ENCODE peak calls at places on chromosomes 12 and 14, in nine cellular contexts. M is pancreas; T is transverse colon; X is activated T-cell treated with anti-CD3 and anti-CD28 coated beads, Interleukin-2, amount 50 U/mL, for 24 hours; B is AG04450; Z is uterus; I is amniotic epithelial cell; L is nucleus accumbens; K is cardiac septum. V is an unnamed sample.

GRCh38 chr12:116077431-116077830 is 200.1 kb downstream of the MED13L start:
- DNase-seq in M (no peak), T (no peak), X (no peak), B (no peak), Z (no peak), I (no peak), L (no peak), K (no peak), V (no peak)

GRCh38 chr14:54715244-54715643 is 148.3 kb downstream of the SAMD4A start:
- DNase-seq in M (no peak), T (no peak), X (no peak), B (no peak), Z (no peak), I (peak), L (no peak), K (no peak), V (no peak)

GRCh38 chr12:45010051-45010450 is 40.8 kb downstream of the DBX2 start:
- DNase-seq in M (no peak), T (no peak), X (no peak), B (no peak), Z (no peak), I (no peak), L (no peak), K (no peak), V (no peak)

GRCh38 chr14:78713716-78714115 is 543.5 kb downstream of the NRXN3 start:
- DNase-seq in M (no peak), T (no peak), X (no peak), B (no peak), Z (no peak), I (no peak), L (no peak), K (no peak), V (no peak)

GRCh38 chr14:68592948-68593347 is 199.9 kb downstream of the ZFP36L1 start:
- DNase-seq in M (no peak), T (no peak), X (peak), B (no peak), Z (no peak), I (no peak), L (no peak), K (no peak), V (no peak)

GRCh38 chr12:112645586-112645985 is 146.0 kb upstream of the RPH3A start:
- DNase-seq in M (no peak), T (no peak), X (no peak), B (no peak), Z (no peak), I (no peak), L (peak), K (no peak), V (no peak)

GRCh38 chr14:48973136-48973535 is 613.0 kb downstream of the RPS29 start:
- DNase-seq in M (no peak), T (no peak), X (no peak), B (no peak), Z (no peak), I (peak), L (no peak), K (no peak), V (no peak)

GRCh38 chr14:105311838-105312237 is 2.7 kb upstream of the PACS2 start:
- DNase-seq in M (no peak), T (no peak), X (no peak), B (no peak), Z (no peak), I (peak), L (no peak), K (no peak), V (no peak)

GRCh38 chr14:76882646-76883045 is 56.4 kb downstream of the LRRC74A start:
- DNase-seq in M (no peak), T (no peak), X (no peak), B (no peak), Z (no peak), I (no peak), L (no peak), K (no peak), V (no peak)

GRCh38 chr14:70754989-70755388 is 54.3 kb downstream of the MAP3K9 start:
- DNase-seq in M (peak), T (no peak), X (no peak), B (no peak), Z (no peak), I (peak), L (no peak), K (no peak), V (no peak)

GRCh38 chr12:22670762-22671161 is 45.8 kb downstream of the ETNK1 start:
- DNase-seq in M (no peak), T (no peak), X (no peak), B (no peak), Z (no peak), I (peak), L (no peak), K (no peak), V (no peak)

GRCh38 chr12:77087427-77087826 is 22.1 kb upstream of the E2F7 start:
- DNase-seq in M (no peak), T (no peak), X (no peak), B (peak), Z (no peak), I (peak), L (no peak), K (no peak), V (no peak)

GRCh38 chr14:61321385-61322010 is at the start of gene PRKCH:
- DNase-seq in M (peak), T (peak), X (peak), B (no peak), Z (peak), I (peak), L (no peak), K (peak), V (no peak)

GRCh38 chr12:44716681-44717080 is 159.4 kb downstream of the NELL2 start:
- DNase-seq in M (no peak), T (no peak), X (no peak), B (no peak), Z (no peak), I (no peak), L (no peak), K (no peak), V (no peak)

V was measured in amniotic stem cell.